ENCODE peak calls at places on chromosomes 3 and 15, in eight cellular contexts. Y is neuronal stem cell; O is NCI-H1694 treated with DMSO at 0.1 percent for 48 hours; X is HTR-8/SVneo; H is activated T-cell treated with anti-CD3 and anti-CD28 coated beads for 48 hours; B is activated effector memory CD4-positive, alpha-beta T cell treated with anti-CD3 and anti-CD28 coated beads, Interleukin-2, amount 50 U/mL, for 16 hours; G is MM.1S; Z is foreskin keratinocyte. K is an unnamed sample.

GRCh38 chr3:17115186-17115585 is 230.4 kb downstream of the PLCL2 start:
- DNase-seq in Y (no peak), O (no peak), H (no peak), B (no peak), G (no peak), X (no peak), Z (no peak), K (no peak)

GRCh38 chr3:177538743-177539730 is 341.8 kb upstream of the TBL1XR1 start:
- DNase-seq in H (no peak), Y (no peak), X (no peak), O (no peak), B (no peak), G (peak), Z (no peak), K (no peak)

GRCh38 chr3:173958805-173959204 is 561.3 kb downstream of the NLGN1 start:
- DNase-seq in G (no peak), Z (no peak), B (no peak), O (no peak), Y (no peak), X (no peak), H (no peak), K (no peak)

GRCh38 chr3:172201136-172201989 is 162.0 kb downstream of the FNDC3B start:
- DNase-seq in O (no peak), B (no peak), G (no peak), H (no peak), Y (no peak), X (no peak), Z (peak), K (peak)

GRCh38 chr3:127831723-127832172 is 9.4 kb upstream of the MGLL start:
- DNase-seq in Z (no peak), Y (peak), B (peak), X (peak), H (peak), G (peak), O (peak), K (no peak)

GRCh38 chr15:96804754-96805153 is 474.3 kb downstream of the NR2F2 start:
- DNase-seq in H (no peak), Y (no peak), B (no peak), G (no peak), O (no peak), X (no peak), Z (no peak), K (no peak)

GRCh38 chr3:46517016-46517770 is 19.4 kb downstream of the RTP3 start:
- DNase-seq in G (no peak), H (no peak), X (peak), Z (peak), Y (no peak), O (no peak), B (no peak), K (peak)

GRCh38 chr3:39592306-39592705 is 124.8 kb downstream of the MOBP start:
- DNase-seq in H (no peak), O (no peak), Y (no peak), X (no peak), B (no peak), Z (no peak), G (no peak), K (no peak)

GRCh38 chr3:126129408-126129891 is 45.5 kb upstream of the SLC41A3 start:
- DNase-seq in O (no peak), H (no peak), Y (no peak), X (no peak), B (peak), Z (no peak), G (no peak), K (no peak)

GRCh38 chr3:3714572-3714971 is 84.7 kb upstream of the LRRN1 start:
- DNase-seq in G (no peak), B (no peak), Z (no peak), O (no peak), Y (no peak), H (no peak), X (no peak), K (no peak)

GRCh38 chr3:105876745-105877624 is 8.2 kb upstream of the CBLB start:
- DNase-seq in Y (no peak), G (no peak), O (no peak), X (no peak), B (no peak), Z (no peak), H (no peak), K (no peak)

GRCh38 chr3:69541823-69542264 is 156.0 kb upstream of the FRMD4B start:
- DNase-seq in O (no peak), G (no peak), X (no peak), H (no peak), B (no peak), Y (peak), Z (no peak), K (no peak)